ENCODE peak calls at places on chromosome 10, in four cellular contexts. U, C, A and R are unnamed samples.

GRCh38 chr10:44938938-44939337 is 20.7 kb upstream of the RASSF4 start:
- DNase-seq in C (no peak), A (no peak), U (no peak), R (no peak)

GRCh38 chr10:31041011-31041410 is 9.3 kb upstream of the ZNF438 start:
- DNase-seq in A (no peak), C (no peak), U (no peak), R (no peak)

GRCh38 chr10:61028861-61029361 is 84.9 kb upstream of the RHOBTB1 start:
- DNase-seq in C (no peak), U (no peak), A (no peak), R (no peak)

GRCh38 chr10:55441777-55442176 is 640.7 kb upstream of the PCDH15 start:
- DNase-seq in A (no peak), U (no peak), C (no peak), R (no peak)

GRCh38 chr10:43383204-43383971 is 12.0 kb downstream of the FXYD4 start:
- DNase-seq in C (no peak), A (no peak), U (no peak), R (no peak)

GRCh38 chr10:17431871-17432311 is 22.5 kb downstream of the ST8SIA6 start:
- DNase-seq in C (no peak), U (no peak), A (no peak), R (no peak)

GRCh38 chr10:120336910-120337540 is 120.0 kb upstream of the PLPP4 start:
- DNase-seq in U (peak; percentile 43), C (no peak), A (peak; percentile 53), R (peak; percentile 19)

GRCh38 chr10:33291053-33291592 is 43.3 kb downstream of the NRP1 start:
- DNase-seq in U (no peak), A (no peak), C (no peak), R (no peak)

GRCh38 chr10:125343118-125343752 is 182.9 kb upstream of the CTBP2 start:
- DNase-seq in U (no peak), C (no peak), A (peak; percentile 5), R (peak; percentile 25)

GRCh38 chr10:113895018-113895417 is 40.6 kb downstream of the NHLRC2 start:
- DNase-seq in U (no peak), A (no peak), C (no peak), R (no peak)

GRCh38 chr10:92492748-92493240 is 81.1 kb downstream of the IDE start:
- DNase-seq in U (no peak), C (no peak), A (no peak), R (no peak)

GRCh38 chr10:90652519-90652918 is 205.3 kb downstream of the HTR7 start:
- DNase-seq in A (no peak), U (no peak), C (no peak), R (no peak)

GRCh38 chr10:69241575-69241974 is 21.4 kb downstream of the HKDC1 start:
- DNase-seq in C (no peak), U (no peak), A (no peak), R (no peak)

GRCh38 chr10:14749051-14749809 is 25.5 kb downstream of the FAM107B start:
- DNase-seq in A (peak; percentile 24), C (no peak), U (no peak), R (no peak)

GRCh38 chr10:112919721-112920120 is 30.3 kb upstream of the TCF7L2 start:
- DNase-seq in U (no peak), A (no peak), C (no peak), R (no peak)

GRCh38 chr10:52115823-52116222 is 198.3 kb upstream of the DKK1 start:
- DNase-seq in A (no peak), U (no peak), C (no peak), R (no peak)

GRCh38 chr10:124091646-124092269 is 1.6 kb downstream of the CHST15 start:
- DNase-seq in A (peak; percentile 31), C (peak; percentile 68), U (no peak), R (peak; percentile 50)

GRCh38 chr10:71882813-71883746 is 32.0 kb upstream of the PSAP start:
- DNase-seq in C (no peak), U (no peak), A (no peak), R (no peak)

GRCh38 chr10:23310443-23310842 is 34.2 kb downstream of the C10orf67 start:
- DNase-seq in A (no peak), U (no peak), C (peak; percentile 39), R (no peak)

GRCh38 chr10:103855424-103855823 is at the start of gene SH3PXD2A:
- DNase-seq in A (peak; percentile 16), C (peak; percentile 58), U (no peak), R (peak; percentile 66)